ENCODE peak calls at places on chromosomes 1 and 21, in seven cellular contexts. J, M, O, D, T, G and P are unnamed samples.

GRCh38 chr1:99766378-99766800 is at the start of gene FRRS1:
- DNase-seq in J (peak), O (peak), M (peak), T (peak), D (peak), G (peak), P (peak)

GRCh38 chr1:61332196-61332753 is 249.9 kb downstream of the NFIA start:
- DNase-seq in T (no peak), M (no peak), D (no peak), J (peak), O (no peak), G (no peak), P (no peak)

GRCh38 chr1:40649592-40649930 is 15.9 kb downstream of the RIMS3 start:
- DNase-seq in D (no peak), M (no peak), O (no peak), T (no peak), J (no peak), G (no peak), P (no peak)

GRCh38 chr1:226736001-226736907 is 2.8 kb downstream of the ITPKB start:
- DNase-seq in G (no peak), O (no peak), J (no peak), D (no peak), T (no peak), M (no peak), P (no peak)

GRCh38 chr1:87840772-87841171 is 512.1 kb downstream of the LMO4 start:
- DNase-seq in O (no peak), T (no peak), D (no peak), J (no peak), M (no peak), G (no peak), P (no peak)

GRCh38 chr1:171290611-171291010 is 23.4 kb upstream of the FMO4 start:
- DNase-seq in J (no peak), O (no peak), G (no peak), T (no peak), D (no peak), M (no peak), P (no peak)

GRCh38 chr1:225694151-225694603 is 41.3 kb upstream of the ENAH start:
- DNase-seq in O (no peak), M (no peak), J (no peak), T (peak), G (no peak), D (peak), P (no peak)

GRCh38 chr1:10835423-10836421 is 39.3 kb upstream of the CASZ1 start:
- DNase-seq in T (peak), M (peak), D (peak), O (peak), J (no peak), G (peak), P (peak)

GRCh38 chr1:63323866-63324778 is 1.8 kb downstream of the FOXD3 start:
- DNase-seq in T (peak), J (no peak), G (no peak), D (no peak), M (no peak), O (no peak), P (no peak)

GRCh38 chr1:201149400-201149799 is 4.9 kb downstream of the TMEM9 start:
- DNase-seq in G (no peak), M (peak), O (peak), D (peak), T (peak), J (no peak), P (peak)
- TF ChIP-seq JUND in G (no peak), M (no peak), O (no peak), D (no peak), T (no peak), J (no peak), P (no peak)

GRCh38 chr21:35849131-35849530 is 211.2 kb downstream of the SETD4 start:
- DNase-seq in M (no peak), D (no peak), J (no peak), G (no peak), T (no peak), O (no peak), P (no peak)
- TF ChIP-seq JUND in M (no peak), D (no peak), J (no peak), G (no peak), T (no peak), O (no peak), P (no peak)

GRCh38 chr1:156357977-156358376 is 11.0 kb upstream of the RHBG start:
- DNase-seq in J (no peak), O (no peak), G (no peak), T (no peak), M (no peak), D (no peak), P (no peak)

GRCh38 chr1:156360534-156360933 is 8.5 kb upstream of the RHBG start:
- DNase-seq in O (no peak), J (no peak), G (no peak), T (no peak), M (no peak), D (no peak), P (no peak)

GRCh38 chr1:156359973-156360372 is 9.0 kb upstream of the RHBG start:
- DNase-seq in T (peak), D (no peak), M (peak), G (no peak), O (no peak), J (no peak), P (peak)

GRCh38 chr1:156356262-156356874 is 12.6 kb upstream of the RHBG start:
- DNase-seq in O (no peak), G (no peak), M (no peak), T (no peak), D (no peak), J (no peak), P (no peak)

DNA sequence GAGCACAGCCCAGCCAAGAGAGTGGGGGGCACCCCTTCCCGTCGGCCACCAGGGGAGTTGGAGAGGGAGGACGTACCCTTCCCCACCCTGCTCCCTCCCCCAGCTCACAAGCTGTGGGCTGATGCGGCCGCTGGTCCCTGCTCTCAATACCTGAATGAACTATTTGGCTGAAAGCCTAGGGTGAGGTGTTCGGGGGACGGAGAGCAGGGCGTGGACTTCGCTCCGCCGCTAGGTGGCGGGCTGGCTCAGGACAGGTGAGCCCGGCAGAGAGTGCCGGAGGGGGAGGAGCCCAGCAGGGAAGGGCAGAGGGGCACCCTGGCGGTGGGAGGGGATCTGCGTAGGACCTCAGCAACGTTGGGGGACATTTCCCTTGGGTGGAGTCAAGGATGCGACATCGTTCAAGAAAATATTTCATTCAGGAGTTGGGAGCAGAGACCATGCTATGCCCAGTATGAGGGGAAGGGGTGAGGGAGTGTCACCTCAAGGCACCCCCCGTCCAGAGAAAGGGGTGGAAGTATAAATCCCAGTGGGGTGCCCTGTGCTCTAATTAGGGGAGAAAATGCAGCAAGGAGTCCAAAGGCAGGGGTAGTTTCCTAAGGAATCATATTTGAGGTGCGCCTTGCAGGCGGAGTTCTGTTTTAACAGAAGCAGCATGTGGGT is 12.0 kb upstream of the RHBG start:
- DNase-seq in M (peak), G (peak), O (peak), T (no peak), D (peak), J (no peak), P (peak)
- TF ChIP-seq JUND in M (peak), G (peak), O (no peak), T (no peak), D (no peak), J (no peak), P (no peak)

GRCh38 chr1:55673416-55673815 is 458.3 kb upstream of the USP24 start:
- DNase-seq in G (no peak), J (no peak), D (no peak), M (no peak), T (no peak), O (no peak), P (no peak)

GRCh38 chr1:55670331-55671082 is 455.3 kb upstream of the USP24 start:
- DNase-seq in O (no peak), G (no peak), D (no peak), J (no peak), T (no peak), M (no peak), P (no peak)

GRCh38 chr1:55669308-55669707 is 454.1 kb upstream of the USP24 start:
- DNase-seq in T (no peak), D (no peak), O (no peak), G (no peak), M (no peak), J (no peak), P (no peak)
- TF ChIP-seq JUND in T (no peak), D (no peak), O (no peak), G (no peak), M (no peak), J (no peak), P (no peak)